ENCODE peak calls at places on chromosomes 12 and 14, in six cellular contexts. One of them, this sample, is unnamed.

GRCh38 chr14:55901281-55901680 is 216.9 kb upstream of the PELI2 start:
- DNase-seq in lower leg skin: no peak
- DNase-seq in endothelial cell: no peak
- DNase-seq in brain microvascular endothelial cell: no peak
- DNase-seq in GM20000: no peak
- DNase-seq in tibial artery: no peak
- DNase-seq in this sample: no peak

GRCh38 chr12:3288690-3289089 is 202.3 kb upstream of the PRMT8 start:
- DNase-seq in lower leg skin: no peak
- DNase-seq in endothelial cell: no peak
- DNase-seq in brain microvascular endothelial cell: no peak
- DNase-seq in GM20000: no peak
- DNase-seq in tibial artery: no peak
- DNase-seq in this sample: no peak

GRCh38 chr12:122527478-122527944 is 462 bp downstream of the KNTC1 start:
- DNase-seq in lower leg skin: no peak
- DNase-seq in endothelial cell: no peak
- DNase-seq in brain microvascular endothelial cell: peak
- DNase-seq in GM20000: peak
- DNase-seq in tibial artery: no peak
- DNase-seq in this sample: no peak

GRCh38 chr12:12456637-12457036 is 99.8 kb downstream of the BORCS5 start:
- DNase-seq in lower leg skin: no peak
- DNase-seq in endothelial cell: no peak
- DNase-seq in brain microvascular endothelial cell: peak
- DNase-seq in GM20000: no peak
- DNase-seq in tibial artery: no peak
- DNase-seq in this sample: peak

GRCh38 chr14:24463806-24464785 is 21.5 kb upstream of the SDR39U1 start:
- DNase-seq in lower leg skin: no peak
- DNase-seq in endothelial cell: no peak
- DNase-seq in brain microvascular endothelial cell: no peak
- DNase-seq in GM20000: no peak
- DNase-seq in tibial artery: no peak
- DNase-seq in this sample: no peak

GRCh38 chr14:71165121-71165574 is 257.9 kb downstream of the PCNX1 start:
- DNase-seq in lower leg skin: peak
- DNase-seq in endothelial cell: no peak
- DNase-seq in brain microvascular endothelial cell: no peak
- DNase-seq in GM20000: no peak
- DNase-seq in tibial artery: no peak
- DNase-seq in this sample: peak

GRCh38 chr14:31964490-31964889 is 112.6 kb upstream of the ARHGAP5 start:
- DNase-seq in lower leg skin: no peak
- DNase-seq in endothelial cell: no peak
- DNase-seq in brain microvascular endothelial cell: no peak
- DNase-seq in GM20000: no peak
- DNase-seq in tibial artery: no peak
- DNase-seq in this sample: no peak

GRCh38 chr14:89730692-89731091 is 223.8 kb downstream of the EFCAB11 start:
- DNase-seq in lower leg skin: no peak
- DNase-seq in endothelial cell: no peak
- DNase-seq in brain microvascular endothelial cell: no peak
- DNase-seq in GM20000: no peak
- DNase-seq in tibial artery: no peak
- DNase-seq in this sample: no peak

GRCh38 chr14:36510078-36510799 is 9.8 kb downstream of the NKX2-1 start:
- DNase-seq in lower leg skin: no peak
- DNase-seq in endothelial cell: no peak
- DNase-seq in brain microvascular endothelial cell: no peak
- DNase-seq in GM20000: no peak
- DNase-seq in tibial artery: no peak
- DNase-seq in this sample: no peak

GRCh38 chr14:100539766-100540140 is 47.5 kb downstream of the BEGAIN start:
- DNase-seq in lower leg skin: peak
- DNase-seq in endothelial cell: no peak
- DNase-seq in brain microvascular endothelial cell: no peak
- DNase-seq in GM20000: no peak
- DNase-seq in tibial artery: peak
- DNase-seq in this sample: no peak

GRCh38 chr14:105485720-105486332 is 860 bp upstream of the CRIP1 start:
- DNase-seq in lower leg skin: peak
- DNase-seq in endothelial cell: peak
- DNase-seq in brain microvascular endothelial cell: no peak
- DNase-seq in GM20000: peak
- DNase-seq in tibial artery: no peak
- DNase-seq in this sample: no peak

GRCh38 chr12:9381619-9382018 is 173.4 kb upstream of the PZP start:
- DNase-seq in lower leg skin: no peak
- DNase-seq in endothelial cell: no peak
- DNase-seq in brain microvascular endothelial cell: no peak
- DNase-seq in GM20000: no peak
- DNase-seq in tibial artery: no peak
- DNase-seq in this sample: no peak

GRCh38 chr12:55818140-55818728 is 393 bp downstream of the ORMDL2 start:
- DNase-seq in lower leg skin: no peak
- DNase-seq in endothelial cell: no peak
- DNase-seq in brain microvascular endothelial cell: no peak
- DNase-seq in GM20000: peak
- DNase-seq in tibial artery: no peak
- DNase-seq in this sample: no peak

GRCh38 chr12:77325505-77325904 is 260.1 kb upstream of the E2F7 start:
- DNase-seq in lower leg skin: peak
- DNase-seq in endothelial cell: peak
- DNase-seq in brain microvascular endothelial cell: no peak
- DNase-seq in GM20000: peak
- DNase-seq in tibial artery: no peak
- DNase-seq in this sample: no peak

GRCh38 chr12:108394196-108394595 is 55.1 kb upstream of the CMKLR1 start:
- DNase-seq in lower leg skin: no peak
- DNase-seq in endothelial cell: no peak
- DNase-seq in brain microvascular endothelial cell: no peak
- DNase-seq in GM20000: no peak
- DNase-seq in tibial artery: peak
- DNase-seq in this sample: peak

GRCh38 chr14:35821546-35822411 is 4.4 kb upstream of the BRMS1L start:
- DNase-seq in lower leg skin: no peak
- DNase-seq in endothelial cell: peak
- DNase-seq in brain microvascular endothelial cell: peak
- DNase-seq in GM20000: peak
- DNase-seq in tibial artery: no peak
- DNase-seq in this sample: peak

GRCh38 chr14:35391388-35391710 is 13.2 kb downstream of the NFKBIA start:
- DNase-seq in lower leg skin: no peak
- DNase-seq in endothelial cell: no peak
- DNase-seq in brain microvascular endothelial cell: no peak
- DNase-seq in GM20000: no peak
- DNase-seq in tibial artery: no peak
- DNase-seq in this sample: no peak

GRCh38 chr12:123490089-123490488 is 32.1 kb downstream of the SNRNP35 start:
- DNase-seq in lower leg skin: no peak
- DNase-seq in endothelial cell: no peak
- DNase-seq in brain microvascular endothelial cell: no peak
- DNase-seq in GM20000: no peak
- DNase-seq in tibial artery: no peak
- DNase-seq in this sample: no peak

GRCh38 chr12:127342861-127343260 is 924.1 kb upstream of the TMEM132C start:
- DNase-seq in lower leg skin: no peak
- DNase-seq in endothelial cell: no peak
- DNase-seq in brain microvascular endothelial cell: no peak
- DNase-seq in GM20000: no peak
- DNase-seq in tibial artery: no peak
- DNase-seq in this sample: peak

GRCh38 chr12:123757555-123757954 is 4.5 kb upstream of the DNAH10 start:
- DNase-seq in lower leg skin: peak
- DNase-seq in endothelial cell: no peak
- DNase-seq in brain microvascular endothelial cell: peak
- DNase-seq in GM20000: no peak
- DNase-seq in tibial artery: peak
- DNase-seq in this sample: peak

GRCh38 chr14:90905531-90905930 is 89.3 kb upstream of the TTC7B start:
- DNase-seq in lower leg skin: no peak
- DNase-seq in endothelial cell: no peak
- DNase-seq in brain microvascular endothelial cell: no peak
- DNase-seq in GM20000: peak
- DNase-seq in tibial artery: no peak
- DNase-seq in this sample: no peak

GRCh38 chr14:90903101-90903500 is 86.9 kb upstream of the TTC7B start:
- DNase-seq in lower leg skin: no peak
- DNase-seq in endothelial cell: peak
- DNase-seq in brain microvascular endothelial cell: peak
- DNase-seq in GM20000: peak
- DNase-seq in tibial artery: no peak
- DNase-seq in this sample: peak

GRCh38 chr14:90897022-90897421 is 80.8 kb upstream of the TTC7B start:
- DNase-seq in lower leg skin: no peak
- DNase-seq in endothelial cell: no peak
- DNase-seq in brain microvascular endothelial cell: no peak
- DNase-seq in GM20000: no peak
- DNase-seq in tibial artery: no peak
- DNase-seq in this sample: no peak

GRCh38 chr14:90900712-90901111 is 84.5 kb upstream of the TTC7B start:
- DNase-seq in lower leg skin: no peak
- DNase-seq in endothelial cell: no peak
- DNase-seq in brain microvascular endothelial cell: no peak
- DNase-seq in GM20000: no peak
- DNase-seq in tibial artery: no peak
- DNase-seq in this sample: peak
- TF ChIP-seq CTCF in lower leg skin: no peak
- TF ChIP-seq CTCF in endothelial cell: no peak
- TF ChIP-seq CTCF in brain microvascular endothelial cell: no peak
- TF ChIP-seq CTCF in GM20000: no peak
- TF ChIP-seq CTCF in tibial artery: no peak
- TF ChIP-seq CTCF in this sample: peak

DNA sequence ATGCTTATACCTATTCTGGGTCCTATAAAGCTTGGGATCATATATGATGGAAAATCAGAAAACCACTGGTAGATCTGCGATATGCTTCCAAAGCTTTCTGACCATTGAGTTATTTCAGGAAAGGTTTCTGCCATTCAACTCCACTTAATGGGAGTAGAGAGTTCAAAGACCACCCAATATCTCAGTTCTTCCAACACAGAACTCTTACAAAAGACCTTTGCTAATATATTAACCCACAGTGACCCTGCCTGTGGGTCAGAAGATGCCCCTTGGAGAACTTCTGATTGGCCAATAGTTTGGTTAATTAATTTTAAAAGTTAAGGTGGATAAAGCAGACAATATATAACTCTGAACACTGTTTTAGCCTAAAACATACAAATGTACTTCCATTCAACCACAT is 213.0 kb downstream of the IPO8 start:
- DNase-seq in lower leg skin: no peak
- DNase-seq in endothelial cell: no peak
- DNase-seq in brain microvascular endothelial cell: no peak
- DNase-seq in GM20000: no peak
- DNase-seq in tibial artery: no peak
- DNase-seq in this sample: no peak
- TF ChIP-seq CTCF in lower leg skin: no peak
- TF ChIP-seq CTCF in endothelial cell: no peak
- TF ChIP-seq CTCF in brain microvascular endothelial cell: no peak
- TF ChIP-seq CTCF in GM20000: no peak
- TF ChIP-seq CTCF in tibial artery: no peak
- TF ChIP-seq CTCF in this sample: no peak

GRCh38 chr12:25840678-25841077 is 117.8 kb upstream of the RASSF8 start:
- DNase-seq in lower leg skin: no peak
- DNase-seq in endothelial cell: no peak
- DNase-seq in brain microvascular endothelial cell: peak
- DNase-seq in GM20000: no peak
- DNase-seq in tibial artery: no peak
- DNase-seq in this sample: peak

GRCh38 chr12:25833657-25834056 is 124.8 kb upstream of the RASSF8 start:
- DNase-seq in lower leg skin: no peak
- DNase-seq in endothelial cell: no peak
- DNase-seq in brain microvascular endothelial cell: no peak
- DNase-seq in GM20000: no peak
- DNase-seq in tibial artery: no peak
- DNase-seq in this sample: no peak

GRCh38 chr12:25835385-25835784 is 123.1 kb upstream of the RASSF8 start:
- DNase-seq in lower leg skin: no peak
- DNase-seq in endothelial cell: no peak
- DNase-seq in brain microvascular endothelial cell: no peak
- DNase-seq in GM20000: no peak
- DNase-seq in tibial artery: no peak
- DNase-seq in this sample: no peak

GRCh38 chr12:25839470-25839869 is 119.0 kb upstream of the RASSF8 start:
- DNase-seq in lower leg skin: no peak
- DNase-seq in endothelial cell: no peak
- DNase-seq in brain microvascular endothelial cell: peak
- DNase-seq in GM20000: no peak
- DNase-seq in tibial artery: no peak
- DNase-seq in this sample: no peak

DNA sequence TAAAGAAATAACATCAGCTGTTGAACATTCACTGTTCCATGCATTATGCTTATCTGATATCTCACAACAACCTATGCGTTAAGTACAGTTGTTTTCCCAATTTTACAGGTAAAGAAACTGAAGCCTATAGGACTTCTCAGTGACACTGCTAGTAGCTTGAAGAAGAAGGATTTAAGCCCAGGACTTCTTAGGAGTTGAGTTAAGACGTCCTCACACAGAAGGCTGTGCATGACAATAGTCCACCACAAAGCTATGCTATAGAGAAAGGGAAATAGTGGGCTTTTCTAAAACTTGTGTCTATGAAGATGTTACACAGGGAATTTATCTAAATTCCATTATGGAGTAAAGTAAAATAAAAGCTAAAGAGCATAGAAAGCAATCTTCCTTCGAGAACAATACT is 120.5 kb upstream of the RASSF8 start:
- DNase-seq in lower leg skin: no peak
- DNase-seq in endothelial cell: no peak
- DNase-seq in brain microvascular endothelial cell: no peak
- DNase-seq in GM20000: no peak
- DNase-seq in tibial artery: no peak
- DNase-seq in this sample: no peak
- TF ChIP-seq CTCF in lower leg skin: no peak
- TF ChIP-seq CTCF in endothelial cell: no peak
- TF ChIP-seq CTCF in brain microvascular endothelial cell: no peak
- TF ChIP-seq CTCF in GM20000: no peak
- TF ChIP-seq CTCF in tibial artery: no peak
- TF ChIP-seq CTCF in this sample: no peak

DNA sequence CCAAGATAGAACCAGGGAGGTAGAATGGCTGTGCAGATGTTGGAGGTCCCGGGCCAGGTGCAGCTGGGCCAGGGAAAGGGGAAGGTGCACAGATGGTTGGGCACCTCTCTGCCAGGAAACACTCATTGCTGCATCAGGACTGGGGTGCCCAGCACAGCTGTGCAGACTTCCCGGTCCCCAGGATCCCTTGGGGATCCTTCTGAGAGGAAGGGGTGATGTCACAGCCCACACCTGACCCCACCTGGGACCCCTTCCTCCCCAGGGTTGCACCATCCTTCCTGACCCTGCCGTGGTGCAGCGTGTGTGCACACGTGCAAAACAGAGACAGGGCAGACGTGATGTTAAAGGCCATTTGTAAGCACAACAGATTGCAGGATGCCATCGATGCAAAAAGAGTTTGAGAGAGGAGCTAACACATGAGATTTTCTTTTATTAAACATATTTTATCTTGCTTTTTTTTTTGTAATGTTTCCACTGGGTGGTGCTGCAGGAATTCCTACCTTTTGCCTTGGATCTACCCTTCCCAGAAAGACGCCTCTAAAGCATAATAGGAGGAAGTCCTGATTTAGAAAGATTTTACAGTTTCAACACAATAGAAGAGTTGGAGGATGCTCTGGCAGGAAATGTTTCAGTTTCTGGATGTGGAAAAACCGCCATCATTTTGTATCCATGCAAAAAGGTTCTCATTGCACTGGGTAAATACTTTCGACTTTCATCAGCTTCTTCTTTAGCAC is 14.8 kb downstream of the ELK3 start:
- DNase-seq in lower leg skin: no peak
- DNase-seq in endothelial cell: no peak
- DNase-seq in brain microvascular endothelial cell: no peak
- DNase-seq in GM20000: no peak
- DNase-seq in tibial artery: no peak
- DNase-seq in this sample: peak
- TF ChIP-seq CTCF in lower leg skin: no peak
- TF ChIP-seq CTCF in endothelial cell: no peak
- TF ChIP-seq CTCF in brain microvascular endothelial cell: peak
- TF ChIP-seq CTCF in GM20000: no peak
- TF ChIP-seq CTCF in tibial artery: no peak
- TF ChIP-seq CTCF in this sample: no peak